ENCODE peak calls at places on chromosomes 11 and 22, in seven cellular contexts. One of them, this sample, is unnamed.

GRCh38 chr22:21672107-21672629 is 6.4 kb downstream of the PPIL2 start:
- DNase-seq in H9: no peak
- DNase-seq in mesenchymal stem cell: no peak
- DNase-seq in H1: no peak
- DNase-seq in mesendoderm: peak; percentile 4
- DNase-seq in IMR-90: no peak
- DNase-seq in neuronal stem cell: no peak
- DNase-seq in this sample: no peak

GRCh38 chr11:76094729-76095128 is 111.6 kb downstream of the WNT11 start:
- DNase-seq in H9: no peak
- DNase-seq in neuronal stem cell: no peak
- DNase-seq in mesenchymal stem cell: no peak
- DNase-seq in mesendoderm: no peak
- DNase-seq in IMR-90: no peak
- DNase-seq in H1: no peak
- DNase-seq in this sample: no peak

GRCh38 chr11:97454988-97455387 is 1065.2 kb downstream of the JRKL start:
- DNase-seq in mesendoderm: peak; percentile 11
- DNase-seq in mesenchymal stem cell: no peak
- DNase-seq in neuronal stem cell: no peak
- DNase-seq in H9: no peak
- DNase-seq in IMR-90: no peak
- DNase-seq in H1: no peak
- DNase-seq in this sample: peak; percentile 32

GRCh38 chr22:36562261-36562835 is 33.4 kb upstream of the EIF3D start:
- DNase-seq in neuronal stem cell: no peak
- DNase-seq in IMR-90: peak; percentile 43
- DNase-seq in mesendoderm: no peak
- DNase-seq in mesenchymal stem cell: peak; percentile 60
- DNase-seq in H9: no peak
- DNase-seq in H1: no peak
- DNase-seq in this sample: no peak

GRCh38 chr22:48842583-48842945 is 985.1 kb downstream of the BRD1 start:
- DNase-seq in neuronal stem cell: no peak
- DNase-seq in H1: no peak
- DNase-seq in mesendoderm: no peak
- DNase-seq in mesenchymal stem cell: no peak
- DNase-seq in H9: no peak
- DNase-seq in IMR-90: no peak
- DNase-seq in this sample: no peak

GRCh38 chr11:113114452-113115027 is 153.3 kb downstream of the NCAM1 start:
- DNase-seq in neuronal stem cell: peak; percentile 20
- DNase-seq in H1: peak; percentile 13
- DNase-seq in H9: peak; percentile 62
- DNase-seq in mesenchymal stem cell: peak; percentile 60
- DNase-seq in IMR-90: peak; percentile 8
- DNase-seq in mesendoderm: peak; percentile 63
- DNase-seq in this sample: peak; percentile 53

GRCh38 chr11:45818961-45819605 is 14.1 kb downstream of the SLC35C1 start:
- DNase-seq in mesenchymal stem cell: no peak
- DNase-seq in H1: no peak
- DNase-seq in H9: no peak
- DNase-seq in mesendoderm: no peak
- DNase-seq in neuronal stem cell: no peak
- DNase-seq in IMR-90: no peak
- DNase-seq in this sample: no peak

GRCh38 chr22:18979957-18980356 is 43.9 kb upstream of the PRODH start:
- DNase-seq in mesendoderm: no peak
- DNase-seq in IMR-90: no peak
- DNase-seq in H1: no peak
- DNase-seq in neuronal stem cell: no peak
- DNase-seq in H9: no peak
- DNase-seq in mesenchymal stem cell: no peak
- DNase-seq in this sample: no peak

GRCh38 chr11:109371444-109372176 is 50.4 kb upstream of the C11orf87 start:
- DNase-seq in H9: no peak
- DNase-seq in IMR-90: no peak
- DNase-seq in H1: no peak
- DNase-seq in mesendoderm: peak; percentile 55
- DNase-seq in neuronal stem cell: no peak
- DNase-seq in mesenchymal stem cell: no peak
- DNase-seq in this sample: no peak

GRCh38 chr22:35484651-35485372 is 55.8 kb upstream of the RASD2 start:
- DNase-seq in IMR-90: peak; percentile 71
- DNase-seq in mesendoderm: no peak
- DNase-seq in mesenchymal stem cell: peak; percentile 24
- DNase-seq in neuronal stem cell: no peak
- DNase-seq in H1: no peak
- DNase-seq in H9: no peak
- DNase-seq in this sample: no peak

GRCh38 chr22:35480627-35481565 is 59.7 kb upstream of the RASD2 start:
- DNase-seq in H9: peak; percentile 20
- DNase-seq in IMR-90: no peak
- DNase-seq in mesenchymal stem cell: peak; percentile 26
- DNase-seq in H1: no peak
- DNase-seq in neuronal stem cell: no peak
- DNase-seq in mesendoderm: no peak
- DNase-seq in this sample: no peak

GRCh38 chr22:35482311-35482710 is 58.3 kb upstream of the RASD2 start:
- DNase-seq in H9: no peak
- DNase-seq in neuronal stem cell: no peak
- DNase-seq in IMR-90: no peak
- DNase-seq in H1: no peak
- DNase-seq in mesendoderm: no peak
- DNase-seq in mesenchymal stem cell: no peak
- DNase-seq in this sample: peak; percentile 20

GRCh38 chr22:35483730-35484129 is 56.9 kb upstream of the RASD2 start:
- DNase-seq in H9: no peak
- DNase-seq in mesendoderm: no peak
- DNase-seq in neuronal stem cell: no peak
- DNase-seq in IMR-90: no peak
- DNase-seq in mesenchymal stem cell: no peak
- DNase-seq in H1: no peak
- DNase-seq in this sample: no peak

GRCh38 chr22:35482974-35483373 is 57.7 kb upstream of the RASD2 start:
- DNase-seq in IMR-90: no peak
- DNase-seq in mesenchymal stem cell: no peak
- DNase-seq in neuronal stem cell: no peak
- DNase-seq in H1: no peak
- DNase-seq in H9: no peak
- DNase-seq in mesendoderm: no peak
- DNase-seq in this sample: no peak
- H4K8ac ChIP-seq in IMR-90: no peak overlapping the region
- H4K8ac ChIP-seq in mesenchymal stem cell: no peak overlapping the region
- H4K8ac ChIP-seq in neuronal stem cell: no peak overlapping the region
- H4K8ac ChIP-seq in H1: no peak overlapping the region
- H4K8ac ChIP-seq in H9: no peak overlapping the region
- H4K8ac ChIP-seq in mesendoderm: no peak overlapping the region
- H4K8ac ChIP-seq in this sample: no peak overlapping the region

GRCh38 chr11:82976786-82977185 is 75.2 kb downstream of the DDIAS start:
- DNase-seq in mesenchymal stem cell: no peak
- DNase-seq in mesendoderm: no peak
- DNase-seq in neuronal stem cell: no peak
- DNase-seq in IMR-90: no peak
- DNase-seq in H1: no peak
- DNase-seq in H9: no peak
- DNase-seq in this sample: no peak
- H4K8ac ChIP-seq in mesenchymal stem cell: no peak overlapping the region
- H4K8ac ChIP-seq in mesendoderm: no peak overlapping the region
- H4K8ac ChIP-seq in neuronal stem cell: no peak overlapping the region
- H4K8ac ChIP-seq in IMR-90: no peak overlapping the region
- H4K8ac ChIP-seq in H1: no peak overlapping the region
- H4K8ac ChIP-seq in H9: no peak overlapping the region
- H4K8ac ChIP-seq in this sample: no peak overlapping the region

DNA sequence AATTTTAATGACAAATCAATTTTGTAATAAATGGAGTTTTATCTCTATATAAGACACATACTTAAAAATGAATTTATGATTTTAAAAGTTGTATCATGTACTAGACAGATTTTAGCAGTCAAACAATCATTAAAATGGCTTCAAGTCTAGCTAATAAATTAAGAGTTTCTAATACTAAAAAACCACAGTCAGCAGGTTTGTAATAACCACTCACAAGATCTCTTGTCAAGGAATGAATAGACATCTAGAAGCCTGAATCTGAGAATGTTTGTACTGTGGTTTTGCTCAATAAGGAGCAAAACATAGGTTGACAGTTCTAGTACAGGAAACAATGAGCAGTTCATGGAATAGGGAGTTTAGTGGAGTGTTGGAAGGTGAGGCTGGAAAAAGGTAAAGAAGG is 81.2 kb downstream of the DEUP1 start:
- DNase-seq in H1: no peak
- DNase-seq in IMR-90: no peak
- DNase-seq in mesenchymal stem cell: no peak
- DNase-seq in mesendoderm: no peak
- DNase-seq in H9: no peak
- DNase-seq in neuronal stem cell: no peak
- DNase-seq in this sample: no peak
- H4K8ac ChIP-seq in H1: no peak overlapping the region
- H4K8ac ChIP-seq in IMR-90: no peak overlapping the region
- H4K8ac ChIP-seq in mesenchymal stem cell: no peak overlapping the region
- H4K8ac ChIP-seq in mesendoderm: no peak overlapping the region
- H4K8ac ChIP-seq in H9: no peak overlapping the region
- H4K8ac ChIP-seq in neuronal stem cell: no peak overlapping the region
- H4K8ac ChIP-seq in this sample: no peak overlapping the region

GRCh38 chr11:19199766-19200165 is 2.0 kb downstream of the CSRP3 start:
- DNase-seq in H1: no peak
- DNase-seq in IMR-90: no peak
- DNase-seq in neuronal stem cell: no peak
- DNase-seq in mesendoderm: no peak
- DNase-seq in mesenchymal stem cell: no peak
- DNase-seq in H9: no peak
- DNase-seq in this sample: no peak
- H4K8ac ChIP-seq in H1: no peak overlapping the region
- H4K8ac ChIP-seq in IMR-90: no peak overlapping the region
- H4K8ac ChIP-seq in neuronal stem cell: no peak overlapping the region
- H4K8ac ChIP-seq in mesendoderm: no peak overlapping the region
- H4K8ac ChIP-seq in mesenchymal stem cell: no peak overlapping the region
- H4K8ac ChIP-seq in H9: no peak overlapping the region
- H4K8ac ChIP-seq in this sample: no peak overlapping the region

GRCh38 chr11:65630215-65630614 is 7.7 kb upstream of the SIPA1 start:
- DNase-seq in neuronal stem cell: no peak
- DNase-seq in H1: no peak
- DNase-seq in H9: no peak
- DNase-seq in mesenchymal stem cell: no peak
- DNase-seq in IMR-90: no peak
- DNase-seq in mesendoderm: no peak
- DNase-seq in this sample: no peak

GRCh38 chr11:65624931-65625627 is 9.5 kb downstream of the PCNX3 start:
- DNase-seq in IMR-90: no peak
- DNase-seq in neuronal stem cell: no peak
- DNase-seq in H9: no peak
- DNase-seq in H1: no peak
- DNase-seq in mesendoderm: peak; percentile 16
- DNase-seq in mesenchymal stem cell: no peak
- DNase-seq in this sample: no peak

GRCh38 chr11:65629579-65629978 is 8.3 kb upstream of the SIPA1 start:
- DNase-seq in mesenchymal stem cell: no peak
- DNase-seq in H9: no peak
- DNase-seq in mesendoderm: no peak
- DNase-seq in IMR-90: no peak
- DNase-seq in neuronal stem cell: no peak
- DNase-seq in H1: no peak
- DNase-seq in this sample: no peak

GRCh38 chr11:65625628-65626342 is 10.2 kb downstream of the PCNX3 start:
- DNase-seq in IMR-90: no peak
- DNase-seq in neuronal stem cell: no peak
- DNase-seq in mesendoderm: peak; percentile 49
- DNase-seq in H9: peak; percentile 61
- DNase-seq in mesenchymal stem cell: no peak
- DNase-seq in H1: no peak
- DNase-seq in this sample: peak; percentile 37

DNA sequence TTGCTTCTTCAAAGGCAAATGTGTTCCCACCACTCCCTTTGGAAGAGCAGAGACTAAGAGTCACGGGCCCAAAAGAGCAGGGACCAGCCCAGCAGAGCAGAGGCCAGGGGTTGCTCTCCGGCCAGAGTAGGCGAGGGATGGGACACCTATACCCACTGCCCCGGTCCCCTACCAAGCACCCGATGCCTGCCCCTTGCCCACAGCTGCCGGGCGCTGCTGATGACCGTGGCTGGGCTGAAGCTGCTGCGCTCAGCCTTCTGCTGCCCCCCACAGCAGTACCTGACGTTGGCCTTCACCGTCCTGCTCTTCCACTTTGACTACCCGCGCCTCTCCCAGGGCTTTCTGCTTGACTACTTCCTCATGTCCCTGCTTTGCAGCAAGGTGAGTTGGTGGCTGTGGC is 10.7 kb upstream of the SIPA1 start:
- DNase-seq in mesenchymal stem cell: no peak
- DNase-seq in mesendoderm: no peak
- DNase-seq in H1: no peak
- DNase-seq in IMR-90: no peak
- DNase-seq in H9: no peak
- DNase-seq in neuronal stem cell: no peak
- DNase-seq in this sample: no peak
- H4K8ac ChIP-seq in mesenchymal stem cell: no peak overlapping the region
- H4K8ac ChIP-seq in mesendoderm: no peak overlapping the region
- H4K8ac ChIP-seq in H1: no peak overlapping the region
- H4K8ac ChIP-seq in IMR-90: no peak overlapping the region
- H4K8ac ChIP-seq in H9: no peak overlapping the region
- H4K8ac ChIP-seq in neuronal stem cell: no peak overlapping the region
- H4K8ac ChIP-seq in this sample: no peak overlapping the region

This sample was measured in trophoblast cell.